ENCODE peak calls at places on chromosomes 2 and 18, in five cellular contexts. O is activated T-helper 1 cell treated with Interleukin-2 at 50 U/mL for 16 hours, H is SJSA1, Q is frontal cortex, J is GM12864. B is an unnamed sample.

GRCh38 chr2:105269426-105269825 is 27.9 kb downstream of the GPR45 start:
- DNase-seq in H (no peak), Q (no peak), J (no peak), O (no peak), B (no peak)

GRCh38 chr18:13366977-13367892 is 148.7 kb downstream of the LDLRAD4 start:
- DNase-seq in H (no peak), J (no peak), O (no peak), Q (no peak), B (no peak)

GRCh38 chr2:138652378-138652777 is 127.8 kb downstream of the NXPH2 start:
- DNase-seq in Q (no peak), O (no peak), J (no peak), H (no peak), B (peak)

GRCh38 chr2:155815851-155816250 is 516.7 kb downstream of the NR4A2 start:
- DNase-seq in Q (no peak), H (no peak), J (peak), O (no peak), B (peak)

GRCh38 chr18:11963991-11964484 is 17.3 kb upstream of the IMPA2 start:
- DNase-seq in J (no peak), H (no peak), O (no peak), Q (no peak), B (no peak)

GRCh38 chr2:112480540-112481049 is 1.4 kb upstream of the TTL start:
- DNase-seq in J (no peak), Q (no peak), H (no peak), O (no peak), B (peak)

GRCh38 chr18:35775887-35776286 is 194.3 kb downstream of the GALNT1 start:
- DNase-seq in Q (no peak), O (no peak), J (no peak), H (no peak), B (no peak)

GRCh38 chr18:29181151-29181901 is 1004.4 kb upstream of the CDH2 start:
- DNase-seq in Q (no peak), O (no peak), H (peak), J (no peak), B (peak)